ENCODE peak calls at places on chromosomes 7 and 10, in six cellular contexts. B, L, Y, V, K and C are unnamed samples.

GRCh38 chr10:120735773-120736371 is 115.3 kb upstream of the WDR11 start:
- DNase-seq in B (peak), L (peak), Y (peak), V (peak), K (no peak), C (peak)

GRCh38 chr10:13743101-13743693 is 156.4 kb downstream of the PRPF18 start:
- DNase-seq in B (no peak), L (no peak), Y (no peak), V (peak), K (no peak), C (peak)

GRCh38 chr7:44791278-44792219 is 4.9 kb upstream of the PPIA start:
- DNase-seq in B (no peak), L (no peak), Y (no peak), V (peak), K (no peak), C (peak)

GRCh38 chr10:132246296-132246695 is 59.5 kb downstream of the DPYSL4 start:
- DNase-seq in B (no peak), L (no peak), Y (no peak), V (no peak), K (no peak), C (no peak)

GRCh38 chr10:107561136-107561650 is 396.7 kb upstream of the SORCS1 start:
- DNase-seq in B (no peak), L (no peak), Y (no peak), V (no peak), K (no peak), C (no peak)

GRCh38 chr7:92177362-92177761 is 1.6 kb downstream of the LRRD1 start:
- DNase-seq in B (no peak), L (peak), Y (peak), V (peak), K (no peak), C (peak)

GRCh38 chr10:125455855-125456254 is 227.1 kb downstream of the TEX36 start:
- DNase-seq in B (no peak), L (peak), Y (no peak), V (no peak), K (no peak), C (no peak)

GRCh38 chr7:79236352-79237028 is 217.0 kb downstream of the MAGI2 start:
- DNase-seq in B (no peak), L (no peak), Y (no peak), V (no peak), K (no peak), C (no peak)

GRCh38 chr7:17725761-17726160 is 214.5 kb downstream of the SNX13 start:
- DNase-seq in B (no peak), L (no peak), Y (peak), V (peak), K (no peak), C (no peak)

GRCh38 chr7:49001610-49002033 is 77.3 kb downstream of the CDC14C start:
- DNase-seq in B (no peak), L (peak), Y (no peak), V (no peak), K (peak), C (peak)

GRCh38 chr7:20798694-20799121 is 12.0 kb upstream of the SP8 start:
- DNase-seq in B (no peak), L (no peak), Y (no peak), V (no peak), K (peak), C (no peak)

GRCh38 chr10:70956029-70956759 is 67.8 kb upstream of the PCBD1 start:
- DNase-seq in B (no peak), L (peak), Y (no peak), V (no peak), K (no peak), C (no peak)

GRCh38 chr10:132386419-132386831 is 10.6 kb upstream of the PWWP2B start:
- DNase-seq in B (no peak), L (no peak), Y (no peak), V (no peak), K (no peak), C (no peak)

DNA sequence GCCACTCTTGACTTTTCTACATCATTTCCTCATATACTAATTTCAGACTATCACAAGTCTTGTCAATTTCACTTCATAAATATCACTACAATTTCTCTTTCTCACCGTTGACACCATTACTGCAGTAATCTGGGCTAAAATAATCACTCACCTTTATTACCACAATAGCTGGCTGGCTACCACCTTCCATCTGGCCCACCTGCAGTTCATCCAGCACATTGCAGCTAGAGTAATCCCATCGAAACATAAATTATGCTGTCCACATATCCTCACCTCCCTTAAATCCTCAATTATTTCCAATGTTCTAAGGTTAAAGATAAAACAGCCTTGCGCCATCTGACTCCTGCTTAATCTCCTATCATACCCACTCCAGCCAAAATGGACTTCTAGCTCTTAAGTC is 16.0 kb downstream of the DGKB start:
- DNase-seq in B (no peak), L (no peak), Y (no peak), V (no peak), K (no peak), C (no peak)
- H3K4me3 ChIP-seq in B (no peak), L (no peak), Y (no peak), V (no peak), K (no peak), C (no peak)

DNA sequence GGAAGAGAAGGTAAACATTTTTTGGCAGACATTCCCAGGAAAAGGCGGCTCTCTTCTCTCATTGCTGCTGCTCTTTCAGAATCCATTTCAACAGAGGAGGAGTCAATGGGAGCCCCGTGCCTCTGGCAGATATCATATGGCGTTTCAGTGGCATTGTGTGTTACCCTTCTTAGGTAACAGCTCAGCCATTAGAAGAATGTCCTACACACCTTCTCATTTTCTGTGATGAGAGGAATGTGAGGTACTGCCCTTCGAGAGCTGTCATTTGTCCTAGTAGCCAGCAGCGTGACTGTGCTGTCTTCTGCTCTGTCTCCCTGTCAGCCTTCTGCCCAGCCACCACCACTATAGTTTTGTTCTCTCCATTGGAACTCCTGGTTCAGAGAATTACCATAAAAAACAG is 102.4 kb downstream of the EGFR start:
- DNase-seq in B (no peak), L (no peak), Y (no peak), V (no peak), K (no peak), C (no peak)
- H3K4me3 ChIP-seq in B (no peak), L (no peak), Y (no peak), V (no peak), K (no peak), C (no peak)

GRCh38 chr10:22927163-22927562 is 690 bp upstream of the ARMC3 start:
- DNase-seq in B (no peak), L (no peak), Y (peak), V (no peak), K (no peak), C (no peak)
- H3K4me3 ChIP-seq in B (peak), L (peak), Y (no peak), V (no peak), K (no peak), C (no peak)

GRCh38 chr10:62017141-62017870 is 115.8 kb downstream of the ARID5B start:
- DNase-seq in B (no peak), L (no peak), Y (no peak), V (peak), K (no peak), C (no peak)
- H3K4me3 ChIP-seq in B (no peak), L (no peak), Y (no peak), V (no peak), K (no peak), C (no peak)

GRCh38 chr7:55510621-55511020 is 61.7 kb downstream of the VOPP1 start:
- DNase-seq in B (no peak), L (no peak), Y (no peak), V (no peak), K (no peak), C (no peak)

GRCh38 chr7:55512635-55513034 is 59.7 kb downstream of the VOPP1 start:
- DNase-seq in B (no peak), L (no peak), Y (no peak), V (no peak), K (no peak), C (no peak)

GRCh38 chr7:55508301-55509011 is 63.8 kb downstream of the VOPP1 start:
- DNase-seq in B (no peak), L (no peak), Y (no peak), V (no peak), K (no peak), C (peak)

GRCh38 chr7:55507743-55508142 is 64.6 kb downstream of the VOPP1 start:
- DNase-seq in B (no peak), L (no peak), Y (no peak), V (no peak), K (no peak), C (no peak)

GRCh38 chr7:55509322-55509721 is 63.0 kb downstream of the VOPP1 start:
- DNase-seq in B (no peak), L (no peak), Y (peak), V (peak), K (no peak), C (peak)
- H3K4me3 ChIP-seq in B (no peak), L (no peak), Y (no peak), V (no peak), K (no peak), C (no peak)

DNA sequence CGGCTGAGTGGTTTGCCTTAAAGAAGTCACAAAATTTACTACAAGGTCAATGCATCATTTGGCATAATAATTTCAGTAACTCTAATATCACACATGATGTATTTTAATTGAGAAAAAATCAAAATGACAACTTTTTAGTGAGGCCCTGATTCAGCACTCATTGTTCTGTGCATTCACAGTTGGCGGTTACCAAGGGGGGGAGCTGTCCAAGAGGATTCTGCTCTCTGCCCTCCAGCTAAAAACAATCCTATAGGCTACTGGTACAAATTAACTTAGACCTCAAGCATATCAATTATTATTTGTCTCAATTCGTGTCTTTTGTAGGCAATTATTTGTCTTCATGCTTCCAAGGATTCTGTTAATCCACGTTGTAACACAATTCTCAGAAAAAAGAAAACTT is 111.9 kb upstream of the NOBOX start:
- DNase-seq in B (no peak), L (no peak), Y (no peak), V (no peak), K (no peak), C (no peak)
- H3K4me3 ChIP-seq in B (no peak), L (no peak), Y (no peak), V (no peak), K (no peak), C (no peak)

DNA sequence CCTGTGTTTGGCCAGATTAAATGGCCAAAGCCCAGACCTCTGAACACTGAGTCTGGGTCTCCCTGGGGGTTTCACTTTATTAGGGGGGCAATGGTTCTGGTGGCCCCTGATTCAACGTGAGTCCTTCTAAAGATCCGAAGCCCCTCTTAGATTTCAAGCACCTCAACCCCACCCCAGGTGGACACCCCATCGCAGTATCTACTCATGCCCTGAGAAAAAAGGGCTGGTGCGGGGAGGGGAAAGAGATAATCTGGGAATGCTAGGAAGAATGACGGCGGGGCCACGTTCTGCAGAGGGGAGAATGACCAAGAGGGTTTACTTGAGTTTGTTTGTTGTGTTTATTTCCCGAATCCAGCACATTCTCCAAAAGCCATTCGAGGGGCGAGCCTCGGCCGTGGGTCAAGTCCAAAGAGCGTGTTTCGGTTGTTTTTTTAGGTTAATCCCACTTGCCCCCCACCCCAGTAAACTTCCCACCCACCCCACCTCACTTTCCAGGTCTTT is 832 bp downstream of the PDLIM1 start:
- DNase-seq in B (no peak), L (no peak), Y (no peak), V (no peak), K (peak), C (no peak)
- H3K4me3 ChIP-seq in B (peak), L (peak), Y (peak), V (peak), K (peak), C (peak)